ENCODE peak calls at places on chromosomes 16 and 17, in four cellular contexts. Z is HFF-Myc, P is HEK293T, M is cardiac fibroblast. J is an unnamed sample.

GRCh38 chr17:35068249-35068648 is 4.7 kb upstream of the RFFL start:
- DNase-seq in Z (no peak), P (no peak), M (no peak), J (no peak)

GRCh38 chr16:57184890-57185445 is 871 bp downstream of the PSME3IP1 start:
- DNase-seq in Z (no peak), P (no peak), M (no peak), J (no peak)

GRCh38 chr16:3509470-3509928 is 8.7 kb downstream of the CLUAP1 start:
- DNase-seq in Z (no peak), P (no peak), M (no peak), J (no peak)

GRCh38 chr17:47978324-47978723 is 7.4 kb downstream of the CDK5RAP3 start:
- DNase-seq in Z (peak), P (peak), M (peak), J (peak)

GRCh38 chr17:71959129-71959528 is 161.7 kb upstream of the SOX9 start:
- DNase-seq in Z (no peak), P (peak), M (peak), J (peak)

GRCh38 chr17:49640556-49640955 is 37.3 kb downstream of the SPOP start:
- DNase-seq in Z (no peak), P (no peak), M (no peak), J (no peak)

GRCh38 chr17:80919331-80920284 is 72.0 kb upstream of the CHMP6 start:
- DNase-seq in Z (no peak), P (no peak), M (no peak), J (no peak)

GRCh38 chr16:74574146-74574545 is 32.8 kb downstream of the GLG1 start:
- DNase-seq in Z (no peak), P (no peak), M (no peak), J (no peak)

GRCh38 chr16:86041205-86041604 is 142.2 kb downstream of the IRF8 start:
- DNase-seq in Z (no peak), P (no peak), M (no peak), J (no peak)

GRCh38 chr17:18967806-18968744 is 16.1 kb downstream of the SLC5A10 start:
- DNase-seq in Z (no peak), P (no peak), M (no peak), J (no peak)

GRCh38 chr17:31674305-31674704 is 184.7 kb downstream of the COPRS start:
- DNase-seq in Z (peak), P (no peak), M (peak), J (peak)

GRCh38 chr17:2068101-2068518 is 13.2 kb downstream of the HIC1 start:
- DNase-seq in Z (no peak), P (no peak), M (peak), J (peak)

GRCh38 chr17:22514767-22515320 is 822.5 kb downstream of the KCNJ18 start:
- DNase-seq in Z (no peak), P (no peak), M (no peak), J (no peak)

GRCh38 chr16:27253526-27253930 is 15.0 kb downstream of the NSMCE1 start:
- DNase-seq in Z (peak), P (no peak), M (peak), J (peak)

GRCh38 chr17:49565948-49566491 is 9.7 kb upstream of the NXPH3 start:
- DNase-seq in Z (no peak), P (no peak), M (peak), J (no peak)

GRCh38 chr17:35612924-35613521 is 25.9 kb downstream of the AP2B1 start:
- DNase-seq in Z (peak), P (peak), M (peak), J (peak)

GRCh38 chr17:2542056-2542455 is 30.4 kb upstream of the METTL16 start:
- DNase-seq in Z (no peak), P (no peak), M (no peak), J (no peak)

GRCh38 chr17:3904486-3904885 is 11.6 kb upstream of the CAMKK1 start:
- DNase-seq in Z (no peak), P (no peak), M (no peak), J (no peak)

GRCh38 chr17:76796081-76796480 is 58.2 kb downstream of the MFSD11 start:
- DNase-seq in Z (no peak), P (no peak), M (no peak), J (no peak)

GRCh38 chr16:30902070-30902972 is 5.9 kb downstream of the CTF1 start:
- DNase-seq in Z (no peak), P (peak), M (peak), J (peak)

GRCh38 chr16:15874745-15875314 is 13.6 kb downstream of the CEP20 start:
- DNase-seq in Z (peak), P (peak), M (peak), J (peak)

GRCh38 chr17:76404256-76404655 is 19.8 kb downstream of the SPHK1 start:
- DNase-seq in Z (no peak), P (no peak), M (no peak), J (no peak)

GRCh38 chr17:40992666-40993065 is 1.3 kb downstream of the KRTAP3-3 start:
- DNase-seq in Z (no peak), P (no peak), M (no peak), J (no peak)

GRCh38 chr17:26818736-26819135 is 475.2 kb upstream of the WSB1 start:
- DNase-seq in Z (peak), P (no peak), M (peak), J (no peak)

GRCh38 chr16:81371106-81371505 is 56.3 kb downstream of the GAN start:
- DNase-seq in Z (no peak), P (no peak), M (peak), J (no peak)

GRCh38 chr16:57413301-57413730 is 8.7 kb downstream of the CCL17 start:
- DNase-seq in Z (no peak), P (no peak), M (no peak), J (no peak)

GRCh38 chr17:13671771-13672170 is 70.0 kb upstream of the HS3ST3A1 start:
- DNase-seq in Z (no peak), P (no peak), M (peak), J (peak)